ENCODE peak calls at places on chromosomes 3 and 15, in ten cellular contexts. One of them, this sample, is unnamed.
A peak's percentile ranks its signal among the peaks of the same experiment; 100 is the strongest.

GRCh38 chr15:69523010-69524001 is 70.7 kb downstream of the RPLP1 start:
- DNase-seq in nephron progenitor cell: peak; percentile 91
- DNase-seq in endothelial cell: peak; percentile 91
- DNase-seq in progenitor cell of endocrine pancreas: peak; percentile 81
- DNase-seq in endodermal cell: peak; percentile 96
- DNase-seq in fibroblast of pulmonary artery: peak; percentile 82
- DNase-seq in cardiac muscle cell: peak; percentile 89
- DNase-seq in CD4-positive, alpha-beta T cell: peak; percentile 65
- DNase-seq in upper lobe of left lung: no peak
- DNase-seq in thoracic aorta: no peak
- DNase-seq in this sample: peak; percentile 90

GRCh38 chr3:182729903-182730674 is 63.2 kb upstream of the ATP11B start:
- DNase-seq in nephron progenitor cell: no peak
- DNase-seq in endothelial cell: no peak
- DNase-seq in progenitor cell of endocrine pancreas: no peak
- DNase-seq in endodermal cell: no peak
- DNase-seq in fibroblast of pulmonary artery: no peak
- DNase-seq in cardiac muscle cell: no peak
- DNase-seq in CD4-positive, alpha-beta T cell: no peak
- DNase-seq in upper lobe of left lung: peak; percentile 43
- DNase-seq in thoracic aorta: no peak
- DNase-seq in this sample: no peak

GRCh38 chr15:66702770-66703539 is 919 bp downstream of the SMAD6 start:
- DNase-seq in nephron progenitor cell: peak; percentile 66
- DNase-seq in endothelial cell: peak; percentile 28
- DNase-seq in progenitor cell of endocrine pancreas: peak; percentile 20
- DNase-seq in endodermal cell: peak; percentile 68
- DNase-seq in fibroblast of pulmonary artery: no peak
- DNase-seq in cardiac muscle cell: peak; percentile 21
- DNase-seq in CD4-positive, alpha-beta T cell: no peak
- DNase-seq in upper lobe of left lung: peak; percentile 90
- DNase-seq in thoracic aorta: no peak
- DNase-seq in this sample: no peak

GRCh38 chr3:122975924-122976293 is 51.7 kb downstream of the SEMA5B start:
- DNase-seq in nephron progenitor cell: no peak
- DNase-seq in endothelial cell: no peak
- DNase-seq in progenitor cell of endocrine pancreas: no peak
- DNase-seq in endodermal cell: no peak
- DNase-seq in fibroblast of pulmonary artery: no peak
- DNase-seq in cardiac muscle cell: no peak
- DNase-seq in CD4-positive, alpha-beta T cell: no peak
- DNase-seq in upper lobe of left lung: no peak
- DNase-seq in thoracic aorta: no peak
- DNase-seq in this sample: no peak

GRCh38 chr3:37943631-37944242 is 46.8 kb upstream of the VILL start:
- DNase-seq in nephron progenitor cell: no peak
- DNase-seq in endothelial cell: no peak
- DNase-seq in progenitor cell of endocrine pancreas: no peak
- DNase-seq in endodermal cell: no peak
- DNase-seq in fibroblast of pulmonary artery: no peak
- DNase-seq in cardiac muscle cell: no peak
- DNase-seq in CD4-positive, alpha-beta T cell: no peak
- DNase-seq in upper lobe of left lung: no peak
- DNase-seq in thoracic aorta: no peak
- DNase-seq in this sample: no peak

GRCh38 chr3:139642981-139643380 is 34.8 kb downstream of the NMNAT3 start:
- DNase-seq in nephron progenitor cell: no peak
- DNase-seq in endothelial cell: no peak
- DNase-seq in progenitor cell of endocrine pancreas: no peak
- DNase-seq in endodermal cell: no peak
- DNase-seq in fibroblast of pulmonary artery: no peak
- DNase-seq in cardiac muscle cell: no peak
- DNase-seq in CD4-positive, alpha-beta T cell: no peak
- DNase-seq in upper lobe of left lung: no peak
- DNase-seq in thoracic aorta: no peak
- DNase-seq in this sample: no peak

GRCh38 chr15:69623521-69624513 is 171.2 kb downstream of the RPLP1 start:
- DNase-seq in nephron progenitor cell: no peak
- DNase-seq in endothelial cell: no peak
- DNase-seq in progenitor cell of endocrine pancreas: no peak
- DNase-seq in endodermal cell: no peak
- DNase-seq in fibroblast of pulmonary artery: no peak
- DNase-seq in cardiac muscle cell: no peak
- DNase-seq in CD4-positive, alpha-beta T cell: no peak
- DNase-seq in upper lobe of left lung: no peak
- DNase-seq in thoracic aorta: no peak
- DNase-seq in this sample: peak; percentile 54

GRCh38 chr3:172982731-172983364 is 158.2 kb downstream of the SPATA16 start:
- DNase-seq in nephron progenitor cell: no peak
- DNase-seq in endothelial cell: no peak
- DNase-seq in progenitor cell of endocrine pancreas: no peak
- DNase-seq in endodermal cell: no peak
- DNase-seq in fibroblast of pulmonary artery: peak; percentile 33
- DNase-seq in cardiac muscle cell: peak; percentile 30
- DNase-seq in CD4-positive, alpha-beta T cell: no peak
- DNase-seq in upper lobe of left lung: no peak
- DNase-seq in thoracic aorta: no peak
- DNase-seq in this sample: no peak

GRCh38 chr3:113485161-113485609 is 29.8 kb downstream of the SPICE1 start:
- DNase-seq in nephron progenitor cell: no peak
- DNase-seq in endothelial cell: no peak
- DNase-seq in progenitor cell of endocrine pancreas: no peak
- DNase-seq in endodermal cell: peak; percentile 41
- DNase-seq in fibroblast of pulmonary artery: no peak
- DNase-seq in cardiac muscle cell: no peak
- DNase-seq in CD4-positive, alpha-beta T cell: peak; percentile 12
- DNase-seq in upper lobe of left lung: no peak
- DNase-seq in thoracic aorta: no peak
- DNase-seq in this sample: no peak

GRCh38 chr3:45011756-45012441 is 14.2 kb upstream of the CLEC3B start:
- DNase-seq in nephron progenitor cell: no peak
- DNase-seq in endothelial cell: no peak
- DNase-seq in progenitor cell of endocrine pancreas: no peak
- DNase-seq in endodermal cell: no peak
- DNase-seq in fibroblast of pulmonary artery: peak; percentile 92
- DNase-seq in cardiac muscle cell: peak; percentile 95
- DNase-seq in CD4-positive, alpha-beta T cell: no peak
- DNase-seq in upper lobe of left lung: no peak
- DNase-seq in thoracic aorta: no peak
- DNase-seq in this sample: no peak

GRCh38 chr15:72859023-72859756 is 75.6 kb upstream of the ADPGK start:
- DNase-seq in nephron progenitor cell: no peak
- DNase-seq in endothelial cell: no peak
- DNase-seq in progenitor cell of endocrine pancreas: no peak
- DNase-seq in endodermal cell: no peak
- DNase-seq in fibroblast of pulmonary artery: no peak
- DNase-seq in cardiac muscle cell: no peak
- DNase-seq in CD4-positive, alpha-beta T cell: no peak
- DNase-seq in upper lobe of left lung: no peak
- DNase-seq in thoracic aorta: no peak
- DNase-seq in this sample: peak; percentile 73

DNA sequence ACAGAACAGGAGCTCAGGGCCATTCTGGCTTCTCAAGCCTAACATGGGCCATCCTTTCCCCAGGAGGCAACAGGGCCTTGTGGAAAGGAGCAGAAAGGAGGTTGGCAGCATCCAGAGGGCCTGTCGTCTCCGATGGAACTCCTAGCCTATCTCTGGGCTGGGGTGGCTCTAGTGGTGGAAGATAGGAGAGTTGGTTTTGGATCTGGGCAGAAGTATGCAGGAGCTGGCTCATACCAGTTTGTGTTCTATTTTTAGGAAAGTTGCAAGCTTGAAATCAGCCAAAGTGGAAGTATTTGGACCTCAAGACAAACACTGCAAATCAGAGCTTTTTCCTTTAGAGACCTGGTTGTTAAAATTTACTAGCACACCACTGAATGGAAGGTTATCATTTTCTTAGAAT is 35.4 kb upstream of the XCR1 start:
- DNase-seq in nephron progenitor cell: no peak
- DNase-seq in endothelial cell: no peak
- DNase-seq in progenitor cell of endocrine pancreas: no peak
- DNase-seq in endodermal cell: no peak
- DNase-seq in fibroblast of pulmonary artery: no peak
- DNase-seq in cardiac muscle cell: no peak
- DNase-seq in CD4-positive, alpha-beta T cell: no peak
- DNase-seq in upper lobe of left lung: no peak
- DNase-seq in thoracic aorta: no peak
- DNase-seq in this sample: no peak
- TF ChIP-seq CTCF in nephron progenitor cell: no peak
- TF ChIP-seq CTCF in endothelial cell: no peak
- TF ChIP-seq CTCF in progenitor cell of endocrine pancreas: no peak
- TF ChIP-seq CTCF in endodermal cell: no peak
- TF ChIP-seq CTCF in fibroblast of pulmonary artery: no peak
- TF ChIP-seq CTCF in cardiac muscle cell: no peak
- TF ChIP-seq CTCF in CD4-positive, alpha-beta T cell: no peak
- TF ChIP-seq CTCF in upper lobe of left lung: no peak
- TF ChIP-seq CTCF in thoracic aorta: no peak
- TF ChIP-seq CTCF in this sample: no peak

GRCh38 chr3:59308684-59309083 is 258.9 kb upstream of the CFAP20DC start:
- DNase-seq in nephron progenitor cell: no peak
- DNase-seq in endothelial cell: peak; percentile 6
- DNase-seq in progenitor cell of endocrine pancreas: no peak
- DNase-seq in endodermal cell: no peak
- DNase-seq in fibroblast of pulmonary artery: no peak
- DNase-seq in cardiac muscle cell: no peak
- DNase-seq in CD4-positive, alpha-beta T cell: no peak
- DNase-seq in upper lobe of left lung: no peak
- DNase-seq in thoracic aorta: no peak
- DNase-seq in this sample: no peak
- TF ChIP-seq CTCF in nephron progenitor cell: peak; percentile 28
- TF ChIP-seq CTCF in endothelial cell: no peak
- TF ChIP-seq CTCF in progenitor cell of endocrine pancreas: peak; percentile 17
- TF ChIP-seq CTCF in endodermal cell: peak; percentile 74
- TF ChIP-seq CTCF in fibroblast of pulmonary artery: no peak
- TF ChIP-seq CTCF in cardiac muscle cell: peak; percentile 3
- TF ChIP-seq CTCF in CD4-positive, alpha-beta T cell: no peak
- TF ChIP-seq CTCF in upper lobe of left lung: no peak
- TF ChIP-seq CTCF in thoracic aorta: no peak
- TF ChIP-seq CTCF in this sample: no peak

GRCh38 chr15:29570931-29571727 is 251.1 kb downstream of the TJP1 start:
- DNase-seq in nephron progenitor cell: peak; percentile 75
- DNase-seq in endothelial cell: peak; percentile 62
- DNase-seq in progenitor cell of endocrine pancreas: peak; percentile 70
- DNase-seq in endodermal cell: peak; percentile 88
- DNase-seq in fibroblast of pulmonary artery: peak; percentile 13
- DNase-seq in cardiac muscle cell: peak; percentile 27
- DNase-seq in CD4-positive, alpha-beta T cell: no peak
- DNase-seq in upper lobe of left lung: peak; percentile 85
- DNase-seq in thoracic aorta: no peak
- DNase-seq in this sample: no peak

GRCh38 chr15:29568840-29569532 is 253.3 kb downstream of the TJP1 start:
- DNase-seq in nephron progenitor cell: peak; percentile 27
- DNase-seq in endothelial cell: peak; percentile 16
- DNase-seq in progenitor cell of endocrine pancreas: no peak
- DNase-seq in endodermal cell: peak; percentile 78
- DNase-seq in fibroblast of pulmonary artery: peak; percentile 8
- DNase-seq in cardiac muscle cell: peak; percentile 10
- DNase-seq in CD4-positive, alpha-beta T cell: no peak
- DNase-seq in upper lobe of left lung: no peak
- DNase-seq in thoracic aorta: no peak
- DNase-seq in this sample: no peak

GRCh38 chr15:29571728-29572454 is 250.4 kb downstream of the TJP1 start:
- DNase-seq in nephron progenitor cell: no peak
- DNase-seq in endothelial cell: peak; percentile 42
- DNase-seq in progenitor cell of endocrine pancreas: no peak
- DNase-seq in endodermal cell: no peak
- DNase-seq in fibroblast of pulmonary artery: peak; percentile 39
- DNase-seq in cardiac muscle cell: peak; percentile 46
- DNase-seq in CD4-positive, alpha-beta T cell: no peak
- DNase-seq in upper lobe of left lung: no peak
- DNase-seq in thoracic aorta: no peak
- DNase-seq in this sample: no peak

GRCh38 chr15:29569533-29570092 is 252.7 kb downstream of the TJP1 start:
- DNase-seq in nephron progenitor cell: peak; percentile 40
- DNase-seq in endothelial cell: peak; percentile 22
- DNase-seq in progenitor cell of endocrine pancreas: no peak
- DNase-seq in endodermal cell: peak; percentile 83
- DNase-seq in fibroblast of pulmonary artery: no peak
- DNase-seq in cardiac muscle cell: no peak
- DNase-seq in CD4-positive, alpha-beta T cell: no peak
- DNase-seq in upper lobe of left lung: no peak
- DNase-seq in thoracic aorta: no peak
- DNase-seq in this sample: no peak

DNA sequence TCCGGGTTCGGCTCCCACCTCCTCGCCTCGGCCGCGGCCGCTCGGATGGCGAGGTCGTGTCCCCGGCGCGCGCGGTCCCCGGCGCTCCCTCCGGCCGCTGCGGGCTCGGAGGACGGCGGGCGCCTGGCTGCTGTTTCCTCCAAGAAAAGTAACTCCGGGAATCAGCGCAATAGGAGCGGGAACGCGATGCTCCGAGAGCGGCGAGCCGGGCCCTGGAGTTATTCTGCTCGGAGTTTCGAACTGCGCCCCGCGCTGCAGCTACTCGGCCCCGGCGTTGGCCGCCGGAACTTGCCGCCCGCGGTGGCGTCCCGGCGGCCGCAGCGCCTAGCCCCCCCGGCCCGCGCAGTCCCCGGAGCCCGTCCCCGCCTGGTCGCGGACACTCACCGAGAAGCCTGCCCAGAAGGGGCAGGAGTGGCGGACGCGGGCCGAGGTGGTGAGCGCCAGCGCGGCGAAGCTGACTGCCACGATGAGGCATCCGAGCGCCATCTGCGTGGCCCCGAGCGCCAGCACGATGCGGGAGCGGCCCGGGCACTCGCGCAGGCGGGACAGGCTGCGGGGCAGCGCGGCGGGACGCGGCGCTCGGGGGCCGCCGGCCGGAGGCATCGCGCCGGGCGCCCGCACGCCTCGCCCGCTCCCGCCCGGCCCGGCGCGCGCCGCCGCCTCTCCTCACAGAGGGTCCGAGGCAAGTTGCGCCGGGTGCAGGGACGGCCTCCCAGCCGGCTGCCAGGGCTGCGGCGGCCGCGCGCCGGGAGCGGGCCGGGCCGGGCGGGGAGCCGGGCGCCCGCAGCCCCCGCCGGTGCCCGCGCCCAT is 251.9 kb downstream of the TJP1 start:
- DNase-seq in nephron progenitor cell: peak; percentile 58
- DNase-seq in endothelial cell: peak; percentile 27
- DNase-seq in progenitor cell of endocrine pancreas: peak; percentile 37
- DNase-seq in endodermal cell: peak; percentile 78
- DNase-seq in fibroblast of pulmonary artery: peak; percentile 16
- DNase-seq in cardiac muscle cell: peak; percentile 22
- DNase-seq in CD4-positive, alpha-beta T cell: no peak
- DNase-seq in upper lobe of left lung: peak; percentile 77
- DNase-seq in thoracic aorta: no peak
- DNase-seq in this sample: no peak
- TF ChIP-seq CTCF in nephron progenitor cell: no peak
- TF ChIP-seq CTCF in endothelial cell: no peak
- TF ChIP-seq CTCF in progenitor cell of endocrine pancreas: no peak
- TF ChIP-seq CTCF in endodermal cell: no peak
- TF ChIP-seq CTCF in fibroblast of pulmonary artery: no peak
- TF ChIP-seq CTCF in cardiac muscle cell: no peak
- TF ChIP-seq CTCF in CD4-positive, alpha-beta T cell: no peak
- TF ChIP-seq CTCF in upper lobe of left lung: no peak
- TF ChIP-seq CTCF in thoracic aorta: no peak
- TF ChIP-seq CTCF in this sample: peak; percentile 6

DNA sequence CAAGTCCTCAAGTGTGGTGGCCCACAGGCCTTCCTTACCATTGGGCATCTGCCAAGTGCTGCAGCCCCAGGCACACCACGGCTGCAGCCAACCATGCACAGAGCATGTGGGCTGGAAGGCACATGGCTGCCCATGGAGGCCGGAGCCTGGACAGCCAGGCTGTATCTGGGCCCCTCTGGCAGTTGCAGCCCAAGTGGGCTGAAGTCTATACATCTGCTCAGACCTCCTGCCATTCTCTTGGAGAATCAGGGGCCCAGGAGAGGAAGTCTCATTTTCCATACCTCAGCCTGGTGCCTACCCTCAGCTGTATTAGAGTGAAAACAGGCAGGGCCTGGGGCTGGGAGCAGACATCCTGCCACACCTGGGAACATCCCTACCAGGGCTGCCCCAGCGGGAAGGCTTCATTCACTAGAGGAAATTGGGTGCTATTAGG is 47.9 kb upstream of the SLCO2A1 start:
- DNase-seq in nephron progenitor cell: no peak
- DNase-seq in endothelial cell: no peak
- DNase-seq in progenitor cell of endocrine pancreas: no peak
- DNase-seq in endodermal cell: peak; percentile 6
- DNase-seq in fibroblast of pulmonary artery: no peak
- DNase-seq in cardiac muscle cell: no peak
- DNase-seq in CD4-positive, alpha-beta T cell: no peak
- DNase-seq in upper lobe of left lung: no peak
- DNase-seq in thoracic aorta: no peak
- DNase-seq in this sample: peak; percentile 68
- TF ChIP-seq CTCF in nephron progenitor cell: no peak
- TF ChIP-seq CTCF in endothelial cell: no peak
- TF ChIP-seq CTCF in progenitor cell of endocrine pancreas: no peak
- TF ChIP-seq CTCF in endodermal cell: no peak
- TF ChIP-seq CTCF in fibroblast of pulmonary artery: no peak
- TF ChIP-seq CTCF in cardiac muscle cell: no peak
- TF ChIP-seq CTCF in CD4-positive, alpha-beta T cell: no peak
- TF ChIP-seq CTCF in upper lobe of left lung: no peak
- TF ChIP-seq CTCF in thoracic aorta: no peak
- TF ChIP-seq CTCF in this sample: no peak

This sample was measured in osteocyte.